ENCODE peak calls at places on chromosomes 4 and X, in ten cellular contexts. F is IMR-90, B is body of pancreas, S is transverse colon, R is HCT116, A is spleen, P is esophagus muscularis mucosa, M is prostate gland, N is Peyer's patch, H is suprapubic skin. O is an unnamed sample.

GRCh38 chr4:98113005-98113404 is 30.3 kb downstream of the STPG2 start:
- DNase-seq in P (no peak), H (no peak), M (no peak), F (peak; percentile 25), B (no peak), S (no peak), N (no peak), A (no peak), R (peak; percentile 6), O (no peak)

GRCh38 chr4:138037716-138038115 is 204.4 kb downstream of the SLC7A11 start:
- DNase-seq in B (no peak), P (no peak), S (no peak), M (no peak), F (peak; percentile 83), N (no peak), H (no peak), R (no peak), A (no peak), O (no peak)

GRCh38 chr4:139988863-139989765 is 164.9 kb downstream of the MAML3 start:
- DNase-seq in P (no peak), H (no peak), M (no peak), R (peak; percentile 82), B (no peak), F (peak; percentile 97), A (no peak), N (no peak), S (no peak), O (no peak)

GRCh38 chr4:156571146-156571545 is 400.5 kb downstream of the PDGFC start:
- DNase-seq in M (no peak), R (no peak), B (no peak), H (no peak), P (no peak), A (peak; percentile 22), N (no peak), S (no peak), F (no peak), O (no peak)

GRCh38 chr4:184273166-184274147 is 55.8 kb upstream of the ENPP6 start:
- DNase-seq in S (no peak), R (no peak), P (no peak), F (no peak), A (no peak), N (no peak), B (no peak), M (no peak), H (no peak), O (no peak)

GRCh38 chr4:155796031-155796430 is 37.2 kb downstream of the GUCY1B1 start:
- DNase-seq in S (no peak), R (peak; percentile 28), B (no peak), F (peak; percentile 52), A (no peak), M (no peak), N (no peak), H (no peak), P (no peak), O (no peak)

GRCh38 chr4:109801895-109802319 is at the start of gene CFI:
- DNase-seq in N (no peak), P (no peak), H (no peak), B (no peak), S (no peak), R (no peak), A (no peak), F (peak; percentile 32), M (no peak), O (no peak)

GRCh38 chr4:123984881-123985280 is 588.3 kb downstream of the SPRY1 start:
- DNase-seq in N (no peak), B (no peak), H (no peak), P (no peak), S (peak; percentile 10), F (no peak), R (no peak), M (no peak), A (no peak), O (no peak)

GRCh38 chr4:113636438-113636818 is 125.1 kb downstream of the CAMK2D start:
- DNase-seq in A (no peak), F (no peak), M (no peak), N (no peak), B (no peak), R (no peak), S (no peak), P (no peak), H (no peak), O (no peak)

GRCh38 chrX:112653017-112653416 is 26.7 kb downstream of the LHFPL1 start:
- DNase-seq in R (no peak), N (no peak), H (no peak), F (no peak), B (no peak), S (no peak), A (no peak), M (no peak), P (no peak), O (no peak)

GRCh38 chr4:99800332-99801004 is 16.2 kb upstream of the DAPP1 start:
- DNase-seq in H (no peak), P (no peak), M (no peak), N (no peak), S (no peak), B (no peak), F (no peak), A (no peak), R (no peak), O (no peak)

GRCh38 chrX:155877288-155877687 is 3.9 kb upstream of the VAMP7 start:
- DNase-seq in M (no peak), R (no peak), S (no peak), N (no peak), B (no peak), A (no peak), F (no peak), H (no peak), P (no peak), O (no peak)

GRCh38 chrX:155880586-155881157 is 473 bp upstream of the VAMP7 start:
- DNase-seq in H (no peak), P (no peak), A (no peak), N (no peak), B (no peak), R (no peak), F (no peak), S (no peak), M (no peak), O (no peak)

GRCh38 chrX:155886409-155886808 is 5.3 kb downstream of the VAMP7 start:
- DNase-seq in M (no peak), A (no peak), B (no peak), S (no peak), P (no peak), N (no peak), F (no peak), R (no peak), H (no peak), O (no peak)

GRCh38 chrX:155876704-155877103 is 4.4 kb upstream of the VAMP7 start:
- DNase-seq in R (no peak), A (no peak), F (no peak), H (no peak), S (no peak), M (no peak), P (no peak), B (no peak), N (no peak), O (no peak)

DNA sequence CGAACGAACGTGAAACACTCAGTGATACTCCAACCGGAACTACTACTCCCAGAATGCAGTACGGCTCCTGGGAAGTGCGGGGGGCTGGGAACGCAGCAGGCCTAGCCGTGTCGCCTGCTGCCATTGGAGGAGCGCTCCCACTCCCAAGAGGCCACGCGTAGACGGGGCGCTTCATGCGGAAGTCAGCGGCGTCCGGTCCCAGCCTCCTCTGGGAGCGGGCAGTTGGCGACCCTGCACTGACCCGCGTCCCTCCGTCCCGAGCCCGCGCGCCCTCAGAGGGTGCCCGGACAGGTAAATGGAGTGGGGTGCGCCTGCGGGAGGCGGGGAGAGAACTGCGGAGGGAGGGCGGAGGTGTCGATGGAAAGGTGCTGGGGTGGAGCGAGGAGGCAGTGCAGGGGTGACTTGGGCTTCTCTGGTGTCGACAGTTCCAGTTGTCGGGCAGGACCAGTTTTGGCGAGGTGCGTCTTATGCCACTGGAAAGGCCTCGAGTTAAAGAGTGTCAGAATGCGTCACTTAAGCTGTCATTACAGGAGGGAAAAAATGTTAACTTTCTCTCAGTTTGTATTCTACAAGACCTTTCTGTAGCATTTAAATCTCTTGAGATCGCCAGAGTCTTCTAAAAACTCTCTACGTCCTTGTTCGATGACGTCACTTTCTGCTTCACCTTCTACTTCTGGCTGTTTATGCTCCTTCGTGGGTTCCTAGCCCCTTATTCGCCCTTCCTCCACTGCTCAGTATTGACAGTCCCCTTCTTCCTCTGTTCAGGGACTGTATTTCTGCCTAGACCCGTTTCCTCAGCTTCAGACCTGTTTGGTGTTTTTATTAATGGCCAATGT is at the start of gene VAMP7:
- DNase-seq in F (peak; percentile 84), B (peak; percentile 83), N (peak; percentile 93), A (peak; percentile 95), M (peak; percentile 81), H (peak; percentile 86), R (peak; percentile 73), P (peak; percentile 95), S (peak; percentile 89), O (peak; percentile 66)
- TF ChIP-seq POLR2A in F (peak; percentile 70), B (peak; percentile 88), N (peak; percentile 78), A (peak; percentile 70), M (peak; percentile 66), H (peak; percentile 59), R (no peak), P (peak; percentile 30), S (peak; percentile 92), O (peak; percentile 22)

GRCh38 chrX:152259150-152259549 is 120.8 kb upstream of the MAGEA10 start:
- DNase-seq in A (peak; percentile 56), M (no peak), R (no peak), B (no peak), H (no peak), F (no peak), S (no peak), N (no peak), P (no peak), O (no peak)
- TF ChIP-seq POLR2A in A (no peak), M (no peak), R (no peak), B (no peak), H (no peak), F (no peak), S (no peak), N (no peak), P (no peak), O (no peak)

DNA sequence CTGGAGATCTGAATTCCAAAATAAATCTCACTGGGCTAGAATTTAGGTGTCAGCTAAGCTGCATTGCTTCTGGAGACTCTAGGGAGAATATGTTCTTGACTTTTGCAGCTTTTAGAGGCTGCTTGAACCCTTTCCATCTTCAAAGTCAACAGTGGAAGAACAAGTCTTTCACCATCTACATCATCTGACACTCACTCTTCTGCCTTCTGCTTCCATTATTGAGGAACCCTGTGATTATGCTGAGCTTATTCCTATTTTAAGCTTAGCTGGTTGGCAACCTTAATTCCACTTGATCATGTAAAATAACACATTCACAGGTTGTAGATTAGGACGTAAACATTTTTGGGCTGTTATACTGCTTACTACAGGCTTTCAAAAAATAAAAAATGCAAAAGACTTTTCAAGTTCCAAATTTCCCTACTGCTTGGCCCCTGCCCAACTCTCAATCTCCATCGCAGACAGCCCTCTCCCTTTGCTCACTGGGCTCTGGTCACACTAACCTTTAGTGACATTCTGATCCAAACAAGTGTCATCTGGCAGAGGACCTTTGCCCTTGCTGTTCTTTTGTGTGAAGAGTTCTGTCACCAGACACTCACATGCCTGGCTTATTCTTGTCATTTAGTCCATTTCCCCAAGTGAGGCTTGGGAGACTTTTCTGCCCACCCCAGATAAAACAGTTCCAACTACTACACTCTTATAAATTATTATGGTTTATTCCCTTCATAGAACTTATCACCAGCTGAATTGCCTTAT is 1056.0 kb downstream of the STIM2 start:
- DNase-seq in P (no peak), A (no peak), R (no peak), S (no peak), H (no peak), B (no peak), N (no peak), M (no peak), F (no peak), O (no peak)
- TF ChIP-seq POLR2A in P (no peak), A (no peak), R (no peak), S (no peak), H (no peak), B (no peak), N (no peak), M (no peak), F (no peak), O (no peak)

GRCh38 chr4:6200011-6200921 is at the start of gene JAKMIP1:
- DNase-seq in P (no peak), R (no peak), S (peak; percentile 82), M (peak; percentile 74), B (peak; percentile 87), N (peak; percentile 85), H (no peak), A (peak; percentile 89), F (peak; percentile 46), O (peak; percentile 34)
- TF ChIP-seq POLR2A in P (no peak), R (no peak), S (no peak), M (no peak), B (no peak), N (no peak), H (no peak), A (no peak), F (no peak), O (no peak)